ENCODE peak calls at places on chromosomes 1 and 21, in five cellular contexts. One of them, this sample, is unnamed.

GRCh38 chr21:39208624-39209333 is 25.5 kb upstream of the PSMG1 start:
- DNase-seq in A549: no peak
- DNase-seq in K562: peak; percentile 28
- DNase-seq in HepG2: no peak
- DNase-seq in GM12878: no peak
- DNase-seq in this sample: peak; percentile 18

GRCh38 chr1:157496121-157496526 is 56.2 kb downstream of the FCRL5 start:
- DNase-seq in A549: peak; percentile 43
- DNase-seq in K562: peak; percentile 53
- DNase-seq in HepG2: peak; percentile 36
- DNase-seq in GM12878: no peak
- DNase-seq in this sample: peak; percentile 76

GRCh38 chr1:171881466-171881865 is 40.2 kb downstream of the DNM3 start:
- DNase-seq in A549: no peak
- DNase-seq in K562: no peak
- DNase-seq in HepG2: no peak
- DNase-seq in GM12878: no peak
- DNase-seq in this sample: no peak

GRCh38 chr1:150152182-150152536 is 2.4 kb downstream of the PLEKHO1 start:
- DNase-seq in A549: no peak
- DNase-seq in K562: no peak
- DNase-seq in HepG2: no peak
- DNase-seq in GM12878: no peak
- DNase-seq in this sample: no peak

GRCh38 chr1:118185083-118185899 is at the start of gene SPAG17:
- DNase-seq in A549: peak; percentile 53
- DNase-seq in K562: peak; percentile 80
- DNase-seq in HepG2: no peak
- DNase-seq in GM12878: no peak
- DNase-seq in this sample: peak; percentile 99

GRCh38 chr1:111798580-111798979 is 42.9 kb downstream of the DDX20 start:
- DNase-seq in A549: no peak
- DNase-seq in K562: no peak
- DNase-seq in HepG2: no peak
- DNase-seq in GM12878: no peak
- DNase-seq in this sample: no peak

GRCh38 chr1:116075981-116076380 is 35.2 kb upstream of the MAB21L3 start:
- DNase-seq in A549: peak; percentile 3
- DNase-seq in K562: no peak
- DNase-seq in HepG2: no peak
- DNase-seq in GM12878: no peak
- DNase-seq in this sample: no peak

GRCh38 chr1:11134352-11135266 is 34.9 kb upstream of the EXOSC10 start:
- DNase-seq in A549: no peak
- DNase-seq in K562: no peak
- DNase-seq in HepG2: no peak
- DNase-seq in GM12878: no peak
- DNase-seq in this sample: no peak

GRCh38 chr21:45839274-45839673 is 142.3 kb upstream of the COL6A1 start:
- DNase-seq in A549: no peak
- DNase-seq in K562: no peak
- DNase-seq in HepG2: no peak
- DNase-seq in GM12878: no peak
- DNase-seq in this sample: no peak

GRCh38 chr1:11178021-11179015 is 10.8 kb upstream of the ANGPTL7 start:
- DNase-seq in A549: no peak
- DNase-seq in K562: no peak
- DNase-seq in HepG2: no peak
- DNase-seq in GM12878: no peak
- DNase-seq in this sample: peak; percentile 29

GRCh38 chr1:38584408-38585037 is 275.0 kb downstream of the RRAGC start:
- DNase-seq in A549: no peak
- DNase-seq in K562: peak; percentile 40
- DNase-seq in HepG2: no peak
- DNase-seq in GM12878: no peak
- DNase-seq in this sample: no peak

GRCh38 chr1:97006044-97006676 is 284.6 kb downstream of the PTBP2 start:
- DNase-seq in A549: no peak
- DNase-seq in K562: no peak
- DNase-seq in HepG2: no peak
- DNase-seq in GM12878: peak; percentile 12
- DNase-seq in this sample: no peak

GRCh38 chr21:28135646-28136045 is 857.0 kb downstream of the LTN1 start:
- DNase-seq in A549: no peak
- DNase-seq in K562: no peak
- DNase-seq in HepG2: no peak
- DNase-seq in GM12878: no peak
- DNase-seq in this sample: no peak

GRCh38 chr1:197423006-197423405 is 155.0 kb downstream of the CRB1 start:
- DNase-seq in A549: no peak
- DNase-seq in K562: no peak
- DNase-seq in HepG2: no peak
- DNase-seq in GM12878: no peak
- DNase-seq in this sample: no peak

GRCh38 chr1:150235436-150235851 is 468 bp downstream of the ANP32E start:
- DNase-seq in A549: no peak
- DNase-seq in K562: peak; percentile 45
- DNase-seq in HepG2: no peak
- DNase-seq in GM12878: no peak
- DNase-seq in this sample: no peak

GRCh38 chr1:25067852-25068251 is 137.8 kb upstream of the RUNX3 start:
- DNase-seq in A549: no peak
- DNase-seq in K562: no peak
- DNase-seq in HepG2: no peak
- DNase-seq in GM12878: no peak
- DNase-seq in this sample: no peak

GRCh38 chr1:244011796-244012195 is 39.3 kb upstream of the ZBTB18 start:
- DNase-seq in A549: no peak
- DNase-seq in K562: no peak
- DNase-seq in HepG2: no peak
- DNase-seq in GM12878: no peak
- DNase-seq in this sample: peak; percentile 68

GRCh38 chr1:59116920-59117542 is 179.9 kb upstream of the FGGY start:
- DNase-seq in A549: no peak
- DNase-seq in K562: no peak
- DNase-seq in HepG2: no peak
- DNase-seq in GM12878: no peak
- DNase-seq in this sample: peak; percentile 77

GRCh38 chr1:205579711-205580110 is 52.1 kb downstream of the ELK4 start:
- DNase-seq in A549: no peak
- DNase-seq in K562: no peak
- DNase-seq in HepG2: no peak
- DNase-seq in GM12878: no peak
- DNase-seq in this sample: no peak

GRCh38 chr21:41663805-41664788 is 102.8 kb downstream of the RIPK4 start:
- DNase-seq in A549: peak; percentile 65
- DNase-seq in K562: no peak
- DNase-seq in HepG2: peak; percentile 80
- DNase-seq in GM12878: peak; percentile 26
- DNase-seq in this sample: no peak

GRCh38 chr1:54476231-54477109 is 70.3 kb upstream of the SSBP3 start:
- DNase-seq in A549: no peak
- DNase-seq in K562: no peak
- DNase-seq in HepG2: no peak
- DNase-seq in GM12878: no peak
- DNase-seq in this sample: no peak

GRCh38 chr1:36406440-36406839 is 8.7 kb upstream of the LSM10 start:
- DNase-seq in A549: no peak
- DNase-seq in K562: no peak
- DNase-seq in HepG2: no peak
- DNase-seq in GM12878: no peak
- DNase-seq in this sample: no peak

GRCh38 chr1:230531103-230531502 is 105.0 kb upstream of the PGBD5 start:
- DNase-seq in A549: no peak
- DNase-seq in K562: no peak
- DNase-seq in HepG2: no peak
- DNase-seq in GM12878: no peak
- DNase-seq in this sample: no peak

GRCh38 chr21:36209626-36210171 is 53.1 kb downstream of the DOP1B start:
- DNase-seq in A549: peak; percentile 81
- DNase-seq in K562: peak; percentile 45
- DNase-seq in HepG2: peak; percentile 71
- DNase-seq in GM12878: no peak
- DNase-seq in this sample: peak; percentile 91

GRCh38 chr1:20683614-20684013 is 22.4 kb upstream of the DDOST start:
- DNase-seq in A549: no peak
- DNase-seq in K562: no peak
- DNase-seq in HepG2: no peak
- DNase-seq in GM12878: no peak
- DNase-seq in this sample: no peak

GRCh38 chr1:22864886-22865285 is 107.8 kb downstream of the LACTBL1 start:
- DNase-seq in A549: no peak
- DNase-seq in K562: no peak
- DNase-seq in HepG2: no peak
- DNase-seq in GM12878: no peak
- DNase-seq in this sample: no peak

GRCh38 chr1:8667869-8668595 is 149.4 kb downstream of the RERE start:
- DNase-seq in A549: no peak
- DNase-seq in K562: no peak
- DNase-seq in HepG2: peak; percentile 77
- DNase-seq in GM12878: no peak
- DNase-seq in this sample: no peak

GRCh38 chr1:159945483-159946241 is at the start of gene IGSF9:
- DNase-seq in A549: peak; percentile 71
- DNase-seq in K562: peak; percentile 90
- DNase-seq in HepG2: peak; percentile 59
- DNase-seq in GM12878: no peak
- DNase-seq in this sample: peak; percentile 97

GRCh38 chr1:103529746-103530145 is 4.2 kb downstream of the RNPC3 start:
- DNase-seq in A549: no peak
- DNase-seq in K562: no peak
- DNase-seq in HepG2: no peak
- DNase-seq in GM12878: no peak
- DNase-seq in this sample: peak; percentile 26

GRCh38 chr1:119254067-119254720 is 113.7 kb upstream of the WARS2 start:
- DNase-seq in A549: no peak
- DNase-seq in K562: no peak
- DNase-seq in HepG2: no peak
- DNase-seq in GM12878: no peak
- DNase-seq in this sample: no peak

GRCh38 chr1:178143730-178144343 is 49.9 kb downstream of the RASAL2 start:
- DNase-seq in A549: no peak
- DNase-seq in K562: no peak
- DNase-seq in HepG2: no peak
- DNase-seq in GM12878: no peak
- DNase-seq in this sample: no peak

GRCh38 chr1:229884765-229885164 is 182.3 kb upstream of the GALNT2 start:
- DNase-seq in A549: no peak
- DNase-seq in K562: no peak
- DNase-seq in HepG2: no peak
- DNase-seq in GM12878: no peak
- DNase-seq in this sample: no peak

GRCh38 chr1:115794976-115795375 is 26.5 kb upstream of the CASQ2 start:
- DNase-seq in A549: no peak
- DNase-seq in K562: no peak
- DNase-seq in HepG2: no peak
- DNase-seq in GM12878: no peak
- DNase-seq in this sample: no peak

GRCh38 chr1:224185208-224185607 is 2.2 kb downstream of the DEGS1 start:
- DNase-seq in A549: no peak
- DNase-seq in K562: no peak
- DNase-seq in HepG2: no peak
- DNase-seq in GM12878: no peak
- DNase-seq in this sample: no peak
- H3K4me3 ChIP-seq in A549: no peak overlapping the region
- H3K4me3 ChIP-seq in K562: peak overlapping the region; percentile 82
- H3K4me3 ChIP-seq in HepG2: no peak overlapping the region
- H3K4me3 ChIP-seq in GM12878: peak overlapping the region; percentile 90
- H3K4me3 ChIP-seq in this sample: no peak overlapping the region

DNA sequence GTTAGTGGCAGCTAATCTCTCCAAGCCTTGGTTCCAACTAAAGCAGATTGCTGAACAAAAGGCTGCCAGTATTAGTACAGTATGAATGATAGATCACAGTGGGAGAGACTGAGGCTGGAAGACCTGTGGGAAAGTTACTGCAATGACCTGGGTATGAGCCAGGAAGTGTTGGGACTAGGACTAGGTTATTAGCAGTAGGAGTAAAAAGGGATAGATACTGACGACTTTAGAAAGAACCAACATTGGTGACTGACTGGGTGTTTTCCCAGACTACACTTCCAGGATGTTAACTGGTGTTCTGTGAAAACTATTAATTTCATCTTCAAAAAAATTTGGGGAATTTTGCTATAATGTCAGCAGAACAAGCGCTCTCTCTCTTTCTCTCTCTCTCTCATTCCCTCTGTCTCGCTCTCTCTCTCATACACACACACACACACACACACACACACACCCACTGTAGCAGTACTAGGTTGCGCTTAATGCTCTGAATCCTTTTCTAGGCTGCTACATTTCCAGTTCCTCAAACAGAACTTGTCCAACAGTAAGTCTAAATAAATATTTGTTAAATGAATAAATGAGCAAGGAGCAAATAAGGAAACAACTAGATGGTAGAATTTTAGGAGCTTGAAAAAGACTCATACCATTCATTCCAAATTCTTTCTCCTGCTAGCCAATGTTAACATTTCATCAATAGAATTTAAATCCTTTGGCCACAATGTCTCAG is 47.6 kb upstream of the RGS8 start:
- DNase-seq in A549: no peak
- DNase-seq in K562: no peak
- DNase-seq in HepG2: no peak
- DNase-seq in GM12878: no peak
- DNase-seq in this sample: no peak
- H3K4me2 ChIP-seq in A549: no peak overlapping the region
- H3K4me2 ChIP-seq in K562: no peak overlapping the region
- H3K4me2 ChIP-seq in HepG2: no peak overlapping the region
- H3K4me2 ChIP-seq in GM12878: no peak overlapping the region
- H3K4me2 ChIP-seq in this sample: no peak overlapping the region

GRCh38 chr1:18540136-18540765 is 59.5 kb downstream of the KLHDC7A start:
- DNase-seq in A549: no peak
- DNase-seq in K562: no peak
- DNase-seq in HepG2: no peak
- DNase-seq in GM12878: no peak
- DNase-seq in this sample: no peak
- TF ChIP-seq JUNB in A549: no peak
- TF ChIP-seq JUNB in K562: no peak
- TF ChIP-seq JUNB in HepG2: no peak
- TF ChIP-seq JUNB in GM12878: no peak
- TF ChIP-seq JUNB in this sample: no peak

GRCh38 chr1:108051625-108052382 is 86.8 kb upstream of the VAV3 start:
- DNase-seq in A549: no peak
- DNase-seq in K562: no peak
- DNase-seq in HepG2: peak; percentile 88
- DNase-seq in GM12878: no peak
- DNase-seq in this sample: peak; percentile 74

GRCh38 chr1:108048311-108049082 is 83.5 kb upstream of the VAV3 start:
- DNase-seq in A549: no peak
- DNase-seq in K562: no peak
- DNase-seq in HepG2: no peak
- DNase-seq in GM12878: no peak
- DNase-seq in this sample: no peak

GRCh38 chr1:108050911-108051624 is 86.1 kb upstream of the VAV3 start:
- DNase-seq in A549: no peak
- DNase-seq in K562: no peak
- DNase-seq in HepG2: no peak
- DNase-seq in GM12878: no peak
- DNase-seq in this sample: peak; percentile 44

GRCh38 chr1:108049083-108049819 is 84.3 kb upstream of the VAV3 start:
- DNase-seq in A549: peak; percentile 9
- DNase-seq in K562: peak; percentile 47
- DNase-seq in HepG2: no peak
- DNase-seq in GM12878: no peak
- DNase-seq in this sample: peak; percentile 65

GRCh38 chr1:108050134-108050533 is 85.2 kb upstream of the VAV3 start:
- DNase-seq in A549: no peak
- DNase-seq in K562: no peak
- DNase-seq in HepG2: no peak
- DNase-seq in GM12878: no peak
- DNase-seq in this sample: no peak
- H3K4me3 ChIP-seq in A549: no peak overlapping the region
- H3K4me3 ChIP-seq in K562: no peak overlapping the region
- H3K4me3 ChIP-seq in HepG2: no peak overlapping the region
- H3K4me3 ChIP-seq in GM12878: no peak overlapping the region
- H3K4me3 ChIP-seq in this sample: no peak overlapping the region

This sample was measured in GM23338.